ENCODE peak calls at places on chromosomes 13 and 19, in five cellular contexts. M, P, D, J and E are unnamed samples.

GRCh38 chr13:48161530-48162179 is 66.8 kb upstream of the MED4 start:
- DNase-seq in P (no peak), D (no peak), J (no peak), M (no peak), E (no peak)

GRCh38 chr19:55504981-55505380 is 16.7 kb downstream of the SSC5D start:
- DNase-seq in J (no peak), P (no peak), D (no peak), M (no peak), E (no peak)

GRCh38 chr13:51000576-51001260 is 91.1 kb downstream of the RNASEH2B start:
- DNase-seq in J (no peak), M (peak), D (no peak), P (peak), E (peak)

GRCh38 chr19:33758541-33759013 is 38.1 kb upstream of the KCTD15 start:
- DNase-seq in P (peak), J (no peak), D (no peak), M (no peak), E (no peak)

GRCh38 chr13:41854758-41855157 is 106.2 kb downstream of the VWA8 start:
- DNase-seq in P (peak), M (no peak), J (no peak), D (no peak), E (peak)

GRCh38 chr19:43570174-43570791 is 5.0 kb downstream of the XRCC1 start:
- DNase-seq in J (no peak), D (no peak), M (no peak), P (no peak), E (no peak)

GRCh38 chr13:29362849-29363604 is 232.5 kb downstream of the SLC7A1 start:
- DNase-seq in D (no peak), P (peak), M (peak), J (peak), E (peak)

GRCh38 chr13:85140192-85140591 is 659.0 kb downstream of the SLITRK6 start:
- DNase-seq in M (no peak), J (no peak), D (no peak), P (peak), E (no peak)

GRCh38 chr19:10773969-10774368 is 56.1 kb downstream of the DNM2 start:
- DNase-seq in M (no peak), D (no peak), P (no peak), J (no peak), E (no peak)

GRCh38 chr13:80382576-80382975 is 41.6 kb upstream of the SPRY2 start:
- DNase-seq in J (no peak), M (no peak), P (no peak), D (no peak), E (no peak)

GRCh38 chr13:30346159-30346788 is 38.9 kb upstream of the KATNAL1 start:
- DNase-seq in D (peak), J (no peak), M (no peak), P (no peak), E (no peak)

GRCh38 chr13:24203726-24204295 is 43.3 kb downstream of the SPATA13 start:
- DNase-seq in M (no peak), D (no peak), J (no peak), P (peak), E (no peak)

GRCh38 chr19:53900191-53900860 is 8.8 kb upstream of the CACNG7 start:
- DNase-seq in J (no peak), P (no peak), D (no peak), M (no peak), E (no peak)

GRCh38 chr13:24097667-24098066 is 62.9 kb upstream of the SPATA13 start:
- DNase-seq in P (no peak), M (no peak), J (no peak), D (no peak), E (no peak)

GRCh38 chr19:49447485-49448431 is 3.9 kb downstream of the PIH1D1 start:
- DNase-seq in M (peak), P (no peak), J (no peak), D (peak), E (peak)

GRCh38 chr13:75829874-75830273 is 193.7 kb downstream of the LMO7 start:
- DNase-seq in J (no peak), P (no peak), M (no peak), D (no peak), E (peak)

GRCh38 chr13:104773775-104774174 is 1707.6 kb upstream of the SLC10A2 start:
- DNase-seq in M (no peak), D (no peak), J (no peak), P (peak), E (peak)

GRCh38 chr19:53549354-53549753 is 11.4 kb downstream of the ZNF331 start:
- DNase-seq in J (no peak), D (no peak), M (no peak), P (peak), E (peak)

GRCh38 chr19:1291761-1292418 is 6.2 kb downstream of the EFNA2 start:
- DNase-seq in D (peak), P (no peak), J (no peak), M (no peak), E (no peak)

GRCh38 chr19:55305491-55305890 is 19.6 kb downstream of the TMEM150B start:
- DNase-seq in J (no peak), M (peak), D (peak), P (peak), E (peak)

GRCh38 chr13:87259479-87260083 is 411.6 kb upstream of the SLITRK5 start:
- DNase-seq in P (peak), J (no peak), D (no peak), M (no peak), E (no peak)

GRCh38 chr19:2796659-2797266 is 11.5 kb downstream of the THOP1 start:
- DNase-seq in P (no peak), J (no peak), D (no peak), M (no peak), E (no peak)

GRCh38 chr13:28035146-28035782 is 46.8 kb upstream of the URAD start:
- DNase-seq in P (no peak), D (no peak), M (no peak), J (no peak), E (no peak)

GRCh38 chr13:73934771-73935170 is 199.4 kb downstream of the KLF12 start:
- DNase-seq in P (no peak), D (no peak), J (no peak), M (no peak), E (no peak)

GRCh38 chr13:37407156-37407555 is 191.4 kb downstream of the POSTN start:
- DNase-seq in J (no peak), M (no peak), D (no peak), P (no peak), E (no peak)

GRCh38 chr13:104816716-104817115 is 1718.7 kb downstream of the EFNB2 start:
- DNase-seq in P (no peak), D (no peak), M (no peak), J (no peak), E (no peak)

GRCh38 chr19:55830656-55831055 is 1.1 kb downstream of the NLRP11 start:
- DNase-seq in M (no peak), J (no peak), P (no peak), D (no peak), E (no peak)

GRCh38 chr13:97257800-97258799 is 36.0 kb downstream of the MBNL2 start:
- DNase-seq in J (peak), M (peak), D (no peak), P (peak), E (peak)

GRCh38 chr13:108948269-108948671 is 318.9 kb downstream of the MYO16 start:
- DNase-seq in D (no peak), M (no peak), P (peak), J (peak), E (no peak)

GRCh38 chr19:33344210-33344609 is 29.3 kb upstream of the CEBPG start:
- DNase-seq in M (peak), D (no peak), P (no peak), J (no peak), E (peak)

GRCh38 chr13:47178090-47178950 is 281.5 kb upstream of the HTR2A start:
- DNase-seq in D (no peak), M (no peak), P (no peak), J (no peak), E (peak)

GRCh38 chr13:99062593-99062992 is 84.7 kb upstream of the DOCK9 start:
- DNase-seq in P (peak), J (no peak), M (peak), D (no peak), E (peak)

DNA sequence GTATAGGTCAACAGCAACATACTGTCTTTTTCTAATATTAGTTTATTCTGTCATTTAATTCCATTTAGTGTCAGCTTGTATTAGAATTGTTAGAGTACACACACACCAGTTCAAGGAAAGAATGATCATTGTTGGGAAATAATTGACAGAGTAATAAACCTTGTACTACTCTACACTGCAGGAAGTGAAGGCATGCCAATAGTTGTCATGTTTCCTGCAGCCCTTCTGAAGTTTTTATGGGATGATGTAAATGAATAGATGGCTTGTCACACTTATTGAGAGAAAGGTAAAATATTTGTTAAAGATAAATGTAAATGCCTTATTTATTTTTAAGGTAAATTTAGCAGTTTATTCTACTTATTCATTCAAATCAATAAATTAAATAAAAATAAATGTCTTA is 306.9 kb upstream of the KLHL1 start:
- DNase-seq in P (no peak), J (no peak), M (no peak), D (no peak), E (no peak)
- H3K4me3 ChIP-seq in P (no peak), J (no peak), M (no peak), D (no peak), E (no peak)

DNA sequence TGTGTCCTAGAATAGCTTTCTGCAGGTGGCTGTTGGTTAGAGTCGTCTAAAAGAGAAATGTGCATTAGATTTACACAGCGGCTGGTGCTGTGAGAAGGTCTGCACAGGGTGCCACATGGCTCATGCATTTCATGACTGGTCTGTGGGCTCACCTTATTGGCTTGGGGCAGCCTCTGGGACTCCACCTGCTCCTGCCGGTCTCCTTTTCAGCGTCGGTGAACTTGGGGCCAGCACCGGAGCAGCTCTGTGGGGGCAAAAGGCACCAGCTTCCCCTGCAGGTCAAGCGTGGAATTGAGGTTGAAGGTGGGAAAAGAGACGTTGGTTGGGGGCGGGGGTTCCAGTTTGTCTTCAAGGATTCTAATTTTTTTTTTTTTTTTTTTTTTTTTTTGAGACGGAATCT is 3.1 kb upstream of the PNMA8C start:
- DNase-seq in P (no peak), M (no peak), D (no peak), J (no peak), E (no peak)
- TF ChIP-seq CTCF in P (no peak), M (no peak), D (no peak), J (peak), E (no peak)

GRCh38 chr13:44425041-44425814 is 51.6 kb downstream of the SERP2 start:
- DNase-seq in D (no peak), J (no peak), M (no peak), P (no peak), E (no peak)

GRCh38 chr13:44420376-44421220 is 47.0 kb downstream of the SERP2 start:
- DNase-seq in P (no peak), J (no peak), M (no peak), D (no peak), E (no peak)

GRCh38 chr13:44422755-44423643 is 49.4 kb downstream of the SERP2 start:
- DNase-seq in J (no peak), M (peak), D (no peak), P (no peak), E (no peak)

GRCh38 chr13:44423824-44424223 is 50.2 kb downstream of the SERP2 start:
- DNase-seq in J (no peak), P (no peak), M (no peak), D (no peak), E (no peak)

DNA sequence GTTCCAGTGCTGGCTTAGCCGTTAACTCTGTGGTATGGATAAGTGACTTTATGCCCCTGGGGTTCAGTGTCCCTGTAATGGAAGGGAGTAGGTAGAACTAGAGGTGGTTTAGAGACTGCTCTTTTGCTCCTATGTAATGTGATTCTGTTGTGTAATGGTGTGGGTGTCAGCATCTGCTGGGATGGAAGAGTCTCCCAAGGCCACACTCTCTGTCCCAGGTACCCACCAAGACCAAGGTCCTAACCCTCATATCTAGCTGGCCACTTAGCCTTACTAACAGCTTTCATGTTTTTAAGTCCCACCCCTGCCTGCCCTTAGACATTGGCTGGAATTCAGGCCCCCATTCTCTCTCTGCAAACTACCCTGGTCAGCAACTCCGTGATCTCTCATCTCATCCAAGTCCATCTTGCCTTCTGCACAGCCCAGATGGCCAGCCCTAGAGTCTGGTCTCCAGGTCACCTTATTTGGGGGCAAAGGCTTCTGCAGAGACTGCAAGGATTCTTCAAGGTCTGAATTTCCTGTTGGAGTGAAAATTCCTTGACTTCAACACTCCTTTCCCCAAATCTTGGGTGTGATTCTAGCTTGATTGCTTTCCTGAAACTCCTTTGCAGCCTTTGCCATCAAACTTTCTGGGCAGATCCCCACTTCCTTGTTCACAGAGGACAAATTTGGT is 48.4 kb downstream of the SERP2 start:
- DNase-seq in M (no peak), J (no peak), P (no peak), D (no peak), E (no peak)
- H3K4me3 ChIP-seq in M (no peak), J (no peak), P (no peak), D (no peak), E (no peak)

DNA sequence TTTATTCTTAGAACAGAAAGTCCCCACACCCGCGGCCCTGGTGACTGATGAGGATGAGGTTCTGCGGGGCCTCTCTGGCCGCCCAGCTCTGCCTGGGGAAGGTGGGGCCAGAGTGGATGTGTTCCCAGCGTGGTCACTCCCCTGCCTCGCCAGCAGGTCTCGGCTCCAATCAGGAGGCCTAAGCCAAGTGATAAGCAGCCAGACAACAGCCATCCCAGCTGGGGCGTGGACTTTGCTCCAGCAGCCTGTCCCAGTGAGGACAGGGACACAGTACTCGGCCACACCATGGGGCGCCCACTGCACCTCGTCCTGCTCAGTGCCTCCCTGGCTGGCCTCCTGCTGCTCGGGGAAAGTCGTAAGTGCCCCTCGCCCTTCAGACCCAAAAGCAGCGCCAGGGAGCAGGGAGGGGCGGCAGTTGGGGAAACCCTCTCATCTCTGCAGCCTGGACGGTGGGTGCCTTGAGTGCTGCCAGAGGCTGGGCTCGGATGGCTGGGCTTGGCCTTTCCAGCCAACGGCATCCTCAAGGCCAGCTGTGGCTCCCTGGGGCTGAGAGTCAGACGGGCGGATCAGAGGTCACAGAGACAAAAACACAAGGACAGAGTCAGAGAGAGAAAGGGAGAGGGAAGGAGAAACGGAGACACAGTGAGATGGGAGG is at the start of gene F10:
- DNase-seq in M (peak), D (peak), P (peak), J (no peak), E (peak)
- TF ChIP-seq CTCF in M (peak), D (no peak), P (no peak), J (no peak), E (peak)

GRCh38 chr19:18423258-18424020 is 4.2 kb downstream of the SSBP4 start:
- DNase-seq in M (no peak), P (no peak), J (no peak), D (no peak), E (no peak)
- H3K4me3 ChIP-seq in M (no peak), P (no peak), J (no peak), D (no peak), E (no peak)

DNA sequence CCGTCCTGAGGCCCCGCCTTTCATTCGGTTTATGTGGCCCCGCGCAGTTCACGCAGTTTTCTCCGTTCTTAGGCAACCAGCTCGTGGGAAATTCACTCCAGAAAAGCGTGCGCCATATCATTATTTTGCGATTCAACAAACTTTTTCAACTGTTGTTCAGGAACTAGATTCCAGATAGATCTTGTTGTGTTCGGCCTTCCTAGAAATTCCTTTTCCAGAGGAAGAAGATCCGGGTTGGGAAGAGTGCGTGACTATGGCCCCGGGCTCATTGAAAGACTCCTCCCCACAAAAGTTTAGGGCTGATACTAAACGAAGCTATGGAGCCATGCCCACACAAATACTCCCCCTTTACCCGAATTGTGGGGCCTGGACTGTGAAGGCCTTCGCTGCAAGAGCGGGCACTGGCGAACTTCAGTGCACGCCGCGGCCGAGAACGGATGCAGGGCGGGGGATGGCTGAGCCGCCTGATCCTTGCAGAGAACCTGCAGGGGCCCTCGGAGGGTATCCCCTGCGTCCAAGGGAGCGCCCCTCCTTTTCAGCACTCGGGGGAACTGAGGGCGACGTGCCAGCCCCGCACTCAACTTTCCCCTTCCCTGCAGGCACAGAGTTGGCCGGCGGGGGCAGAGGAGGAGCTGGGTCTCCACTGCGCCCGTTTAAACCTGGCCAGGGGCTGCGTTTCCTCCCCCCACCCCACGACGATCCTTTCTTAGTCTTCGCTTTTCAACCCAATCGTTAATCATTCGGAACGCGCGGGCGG is 904 bp upstream of the SOX1 start:
- DNase-seq in M (no peak), D (no peak), J (no peak), P (no peak), E (no peak)
- TF ChIP-seq CTCF in M (no peak), D (no peak), J (no peak), P (no peak), E (no peak)

DNA sequence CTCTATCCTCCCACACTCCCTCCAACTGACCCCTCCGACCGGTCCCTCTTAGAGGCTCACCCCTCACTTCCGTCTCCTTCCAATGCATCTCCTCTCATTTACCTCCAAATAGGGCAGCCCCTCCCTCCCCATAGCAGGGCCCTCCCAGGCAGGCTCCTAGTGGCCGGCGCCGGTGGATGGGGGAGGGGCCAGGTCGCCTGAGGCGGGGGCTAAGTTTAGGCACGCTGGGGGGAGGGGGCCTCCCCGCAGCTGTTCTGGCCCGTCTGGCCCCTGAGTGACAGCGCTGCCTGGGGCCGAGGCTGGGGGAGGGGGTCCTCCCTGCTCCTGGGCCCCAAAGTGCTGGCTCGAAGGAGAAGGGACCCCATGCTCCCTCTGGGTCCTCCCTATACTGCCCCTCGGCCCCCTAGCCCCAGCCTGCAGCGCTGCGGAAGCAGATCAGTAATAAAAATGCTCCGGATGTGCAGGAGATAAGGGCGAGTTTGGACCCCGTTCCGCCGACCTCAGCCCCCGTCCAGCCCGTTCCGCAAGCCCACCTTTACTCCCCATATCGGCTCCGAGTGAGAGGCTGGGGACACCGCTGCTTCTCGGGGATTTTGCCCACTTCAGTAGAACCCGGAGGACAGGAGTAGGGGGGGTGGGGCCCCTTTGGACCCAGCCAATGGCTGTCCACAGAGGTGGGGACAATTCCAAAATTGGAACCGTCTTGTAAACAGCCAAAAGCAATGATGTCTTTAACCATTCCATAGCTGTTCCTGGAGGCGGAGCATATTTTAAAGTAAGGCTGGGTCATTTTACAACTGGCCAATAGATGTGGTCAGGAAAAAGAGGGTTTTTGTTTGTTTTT is 4.0 kb downstream of the RTN2 start:
- DNase-seq in M (no peak), J (no peak), P (peak), D (peak), E (peak)
- H3K4me3 ChIP-seq in M (peak), J (peak), P (peak), D (no peak), E (peak)